ENCODE peak calls at places on chromosome 16, in nine cellular contexts. K is COLO829; M is activated naive CD4-positive, alpha-beta T cell; T is NCI-H2081; E is NCI-H1092 treated with DMSO at 0.1 percent for 48 hours; D is choroid plexus epithelial cell; H is kidney tubule cell; N is glutamatergic neuron; V is AG08395. G is an unnamed sample.

GRCh38 chr16:89343501-89344291 is 126.2 kb downstream of the ZNF778 start:
- DNase-seq in V (peak), M (no peak), E (peak), H (peak), T (peak), K (no peak), N (no peak), D (no peak), G (no peak)

GRCh38 chr16:886084-886543 is 84.7 kb downstream of the LMF1 start:
- DNase-seq in K (no peak), E (no peak), V (no peak), H (no peak), T (no peak), N (no peak), M (no peak), D (no peak), G (no peak)

GRCh38 chr16:48321307-48322036 is 63.7 kb downstream of the SIAH1 start:
- DNase-seq in K (peak), E (no peak), M (no peak), H (peak), T (no peak), V (no peak), D (peak), N (no peak), G (no peak)

GRCh38 chr16:27515874-27516353 is 33.8 kb downstream of the GTF3C1 start:
- DNase-seq in E (no peak), K (peak), V (peak), T (no peak), M (no peak), N (peak), D (peak), H (peak), G (peak)

GRCh38 chr16:47567321-47567720 is 106.2 kb downstream of the PHKB start:
- DNase-seq in T (no peak), D (no peak), N (no peak), V (no peak), M (no peak), E (no peak), K (no peak), H (no peak), G (no peak)

GRCh38 chr16:11604783-11605563 is 18.3 kb upstream of the LITAF start:
- DNase-seq in D (peak), T (no peak), V (no peak), N (no peak), M (no peak), E (no peak), K (no peak), H (no peak), G (peak)

GRCh38 chr16:81315271-81316175 is 761 bp downstream of the GAN start:
- DNase-seq in K (no peak), M (no peak), D (peak), H (peak), V (peak), E (peak), N (peak), T (peak), G (peak)

GRCh38 chr16:23509763-23510153 is 536 bp downstream of the GGA2 start:
- DNase-seq in M (no peak), V (no peak), N (no peak), D (peak), E (peak), T (no peak), H (peak), K (no peak), G (peak)

GRCh38 chr16:55695595-55695994 is 39.8 kb downstream of the SLC6A2 start:
- DNase-seq in H (no peak), M (no peak), K (no peak), E (no peak), N (no peak), T (no peak), V (no peak), D (no peak), G (no peak)

GRCh38 chr16:47553853-47554564 is 92.9 kb downstream of the PHKB start:
- DNase-seq in K (no peak), E (no peak), M (no peak), V (no peak), D (no peak), N (no peak), H (no peak), T (no peak), G (no peak)

GRCh38 chr16:1197237-1197866 is 27.7 kb downstream of the TPSG1 start:
- DNase-seq in T (peak), K (no peak), H (no peak), V (no peak), M (no peak), N (no peak), D (no peak), E (peak), G (no peak)

GRCh38 chr16:31696968-31697743 is 169.5 kb downstream of the AHSP start:
- DNase-seq in M (no peak), H (peak), D (peak), K (peak), V (peak), T (peak), E (peak), N (no peak), G (peak)

GRCh38 chr16:58495861-58496331 is 4.0 kb upstream of the NDRG4 start:
- DNase-seq in K (no peak), T (no peak), V (no peak), H (no peak), M (no peak), E (no peak), D (no peak), N (no peak), G (no peak)

GRCh38 chr16:67872631-67873434 is at the start of gene EDC4:
- DNase-seq in H (peak), V (peak), K (peak), M (peak), D (peak), T (peak), N (peak), E (peak), G (peak)

GRCh38 chr16:56950881-56951771 is 10.6 kb upstream of the CETP start:
- DNase-seq in M (peak), T (peak), K (peak), H (peak), E (peak), V (peak), N (peak), D (peak), G (peak)

GRCh38 chr16:72092832-72093447 is 480 bp downstream of the TXNL4B start:
- DNase-seq in H (peak), N (no peak), M (no peak), V (peak), T (peak), E (no peak), D (peak), K (no peak), G (peak)

GRCh38 chr16:19006446-19007315 is 22.9 kb downstream of the TMC7 start:
- DNase-seq in H (no peak), K (no peak), D (no peak), E (no peak), N (no peak), V (no peak), M (no peak), T (no peak), G (no peak)

GRCh38 chr16:70730944-70731343 is 45.1 kb upstream of the MTSS2 start:
- DNase-seq in V (no peak), M (no peak), D (no peak), E (no peak), T (no peak), H (no peak), N (no peak), K (no peak), G (no peak)

GRCh38 chr16:85982563-85982939 is 83.6 kb downstream of the IRF8 start:
- DNase-seq in D (no peak), K (no peak), V (no peak), H (no peak), T (no peak), M (no peak), N (no peak), E (no peak), G (no peak)

GRCh38 chr16:84356591-84357116 is 11.7 kb upstream of the ATP2C2 start:
- DNase-seq in D (no peak), N (no peak), T (peak), M (no peak), V (no peak), H (no peak), K (peak), E (peak), G (no peak)

GRCh38 chr16:89052824-89053724 is 40.6 kb upstream of the ACSF3 start:
- DNase-seq in N (no peak), M (no peak), T (peak), E (peak), D (no peak), V (no peak), K (peak), H (no peak), G (no peak)

GRCh38 chr16:58684001-58684353 is 593 bp downstream of the SLC38A7 start:
- DNase-seq in H (peak), M (no peak), E (no peak), V (peak), D (peak), T (no peak), N (no peak), K (no peak), G (peak)

GRCh38 chr16:10009691-10010090 is 172.5 kb downstream of the GRIN2A start:
- DNase-seq in V (no peak), H (no peak), K (peak), E (no peak), D (no peak), T (no peak), M (no peak), N (no peak), G (no peak)

GRCh38 chr16:14399397-14400284 is 230.4 kb downstream of the PARN start:
- DNase-seq in D (peak), K (peak), N (no peak), H (peak), M (no peak), V (peak), T (no peak), E (no peak), G (peak)

G was measured in hepatic stellate cell.